ENCODE peak calls at places on chromosomes 2 and 18, in four cellular contexts. G is A549, O is GM12878, A is HepG2. B is an unnamed sample.

GRCh38 chr2:20682166-20682565 is 15.2 kb downstream of the GDF7 start:
- DNase-seq in O (no peak), A (peak), G (no peak), B (no peak)

GRCh38 chr2:118774458-118775133 is 72.9 kb downstream of the EN1 start:
- DNase-seq in A (no peak), O (no peak), G (peak), B (peak)

GRCh38 chr2:177329035-177329434 is 63.5 kb upstream of the AGPS start:
- DNase-seq in G (no peak), A (no peak), O (no peak), B (peak)

GRCh38 chr2:171319164-171319810 is 114.5 kb downstream of the METTL8 start:
- DNase-seq in O (peak), G (no peak), A (no peak), B (no peak)

GRCh38 chr2:60438136-60438535 is 115.3 kb downstream of the BCL11A start:
- DNase-seq in O (no peak), A (no peak), G (no peak), B (no peak)

GRCh38 chr2:232466221-232466620 is 10.3 kb downstream of the ALPI start:
- DNase-seq in A (no peak), O (no peak), G (no peak), B (no peak)

GRCh38 chr2:61710711-61711110 is 143.1 kb downstream of the FAM161A start:
- DNase-seq in A (peak), G (no peak), O (no peak), B (no peak)

GRCh38 chr2:46871976-46872381 is 43.6 kb downstream of the MCFD2 start:
- DNase-seq in A (no peak), O (no peak), G (no peak), B (no peak)

GRCh38 chr2:130814931-130815680 is 21.6 kb upstream of the ARHGEF4 start:
- DNase-seq in G (no peak), A (no peak), O (no peak), B (no peak)

GRCh38 chr2:136502660-136503059 is 262.7 kb upstream of the THSD7B start:
- DNase-seq in A (no peak), G (no peak), O (no peak), B (no peak)

GRCh38 chr2:160932960-160933359 is 227.3 kb upstream of the TANK start:
- DNase-seq in G (peak), O (no peak), A (peak), B (no peak)

GRCh38 chr2:29314816-29315571 is 199.8 kb downstream of the CLIP4 start:
- DNase-seq in G (no peak), A (no peak), O (peak), B (no peak)

GRCh38 chr2:136787970-136788369 is 22.6 kb downstream of the THSD7B start:
- DNase-seq in G (no peak), A (no peak), O (no peak), B (no peak)

GRCh38 chr18:3538954-3539617 is 89.1 kb downstream of the TGIF1 start:
- DNase-seq in A (no peak), G (no peak), O (no peak), B (no peak)

GRCh38 chr2:232483296-232483922 is 4.2 kb downstream of the ECEL1 start:
- DNase-seq in O (no peak), G (no peak), A (no peak), B (no peak)

GRCh38 chr2:226115832-226116200 is 683.8 kb downstream of the IRS1 start:
- DNase-seq in O (no peak), A (no peak), G (peak), B (no peak)

GRCh38 chr2:181790716-181791649 is 100.5 kb upstream of the ITPRID2 start:
- DNase-seq in A (peak), G (peak), O (peak), B (no peak)

GRCh38 chr2:234293973-234294372 is 202.9 kb downstream of the ARL4C start:
- DNase-seq in A (no peak), G (no peak), O (no peak), B (no peak)

GRCh38 chr18:8705941-8706544 is 687 bp downstream of the MTCL1 start:
- DNase-seq in O (no peak), A (no peak), G (no peak), B (no peak)

GRCh38 chr2:105396254-105397024 is 2.4 kb downstream of the FHL2 start:
- DNase-seq in G (peak), A (peak), O (no peak), B (peak)

GRCh38 chr2:205902041-205902898 is 183.7 kb downstream of the INO80D start:
- DNase-seq in A (peak), O (no peak), G (peak), B (peak)

GRCh38 chr2:237143676-237144440 is 58.2 kb downstream of the COPS8 start:
- DNase-seq in O (no peak), A (no peak), G (no peak), B (no peak)

GRCh38 chr18:27609221-27609620 is 424.1 kb upstream of the CHST9 start:
- DNase-seq in G (no peak), A (no peak), O (no peak), B (no peak)

GRCh38 chr2:143161982-143162837 is 33.0 kb downstream of the ARHGAP15 start:
- DNase-seq in A (peak), O (no peak), G (peak), B (peak)
- TF ChIP-seq BHLHE40 in A (no peak), O (no peak), G (no peak), B (no peak)

GRCh38 chr18:22391571-22392359 is 25.9 kb downstream of the CTAGE1 start:
- DNase-seq in A (no peak), G (peak), O (no peak), B (no peak)
- TF ChIP-seq POLR2A in A (no peak), G (no peak), O (no peak), B (no peak)

GRCh38 chr18:48539406-48540328 is 836 bp downstream of the CTIF start:
- DNase-seq in O (no peak), G (peak), A (no peak), B (peak)
- TF ChIP-seq HDAC2 in O (no peak), G (no peak), A (no peak), B (no peak)

GRCh38 chr18:69109686-69110085 is 291.0 kb upstream of the DOK6 start:
- DNase-seq in O (no peak), A (no peak), G (no peak), B (no peak)
- TF ChIP-seq BHLHE40 in O (no peak), A (no peak), G (no peak), B (no peak)

GRCh38 chr2:67259581-67260347 is 137.4 kb upstream of the ETAA1 start:
- DNase-seq in G (peak), A (no peak), O (no peak), B (no peak)
- TF ChIP-seq POLR2A in G (no peak), A (no peak), O (no peak), B (no peak)

GRCh38 chr2:201467666-201468065 is 16.1 kb downstream of the STRADB start:
- DNase-seq in O (no peak), G (no peak), A (no peak), B (no peak)

GRCh38 chr2:201466050-201466660 is 14.6 kb downstream of the STRADB start:
- DNase-seq in G (no peak), O (no peak), A (no peak), B (no peak)

GRCh38 chr2:201460532-201460931 is 9.0 kb downstream of the STRADB start:
- DNase-seq in G (no peak), O (no peak), A (no peak), B (no peak)

GRCh38 chr2:201464547-201464946 is 13.0 kb downstream of the STRADB start:
- DNase-seq in O (no peak), A (no peak), G (no peak), B (no peak)

GRCh38 chr2:201465524-201465971 is 14.0 kb downstream of the STRADB start:
- DNase-seq in G (no peak), O (no peak), A (no peak), B (no peak)
- TF ChIP-seq HDAC2 in G (no peak), O (no peak), A (no peak), B (no peak)

DNA sequence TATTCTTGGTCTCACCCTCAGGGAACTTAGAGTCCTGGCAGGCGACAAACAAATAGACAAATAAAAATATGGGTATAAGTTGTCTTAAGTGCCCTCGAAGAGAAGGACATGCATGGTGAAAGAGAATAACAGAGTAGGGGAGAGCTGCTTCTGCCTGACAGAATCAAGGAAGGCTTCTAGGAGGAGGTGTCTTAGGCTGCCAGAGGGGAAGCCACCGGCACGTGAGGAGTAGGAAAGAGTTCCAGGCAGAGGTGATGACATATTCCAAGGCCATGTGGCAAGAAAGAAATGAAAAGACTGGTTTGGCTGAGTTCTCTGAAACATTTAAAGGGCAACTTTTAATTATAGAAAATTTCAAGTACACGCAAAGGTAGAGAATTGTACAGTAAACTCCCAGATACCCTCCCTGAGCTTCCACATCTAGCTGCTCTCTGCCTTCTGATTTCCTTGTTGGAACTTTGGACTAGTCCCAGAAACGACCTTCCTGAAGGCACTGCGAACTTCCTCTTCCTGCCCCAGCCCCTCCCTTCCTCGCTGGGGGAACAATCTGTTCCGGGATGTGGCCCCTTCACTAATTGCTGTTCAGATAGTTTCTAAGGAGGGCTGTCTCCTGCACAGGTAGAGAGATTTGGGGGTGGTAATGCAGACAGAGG is 91.7 kb downstream of the DYSF start:
- DNase-seq in G (no peak), A (no peak), O (no peak), B (no peak)
- TF ChIP-seq BHLHE40 in G (no peak), A (peak), O (no peak), B (peak)

DNA sequence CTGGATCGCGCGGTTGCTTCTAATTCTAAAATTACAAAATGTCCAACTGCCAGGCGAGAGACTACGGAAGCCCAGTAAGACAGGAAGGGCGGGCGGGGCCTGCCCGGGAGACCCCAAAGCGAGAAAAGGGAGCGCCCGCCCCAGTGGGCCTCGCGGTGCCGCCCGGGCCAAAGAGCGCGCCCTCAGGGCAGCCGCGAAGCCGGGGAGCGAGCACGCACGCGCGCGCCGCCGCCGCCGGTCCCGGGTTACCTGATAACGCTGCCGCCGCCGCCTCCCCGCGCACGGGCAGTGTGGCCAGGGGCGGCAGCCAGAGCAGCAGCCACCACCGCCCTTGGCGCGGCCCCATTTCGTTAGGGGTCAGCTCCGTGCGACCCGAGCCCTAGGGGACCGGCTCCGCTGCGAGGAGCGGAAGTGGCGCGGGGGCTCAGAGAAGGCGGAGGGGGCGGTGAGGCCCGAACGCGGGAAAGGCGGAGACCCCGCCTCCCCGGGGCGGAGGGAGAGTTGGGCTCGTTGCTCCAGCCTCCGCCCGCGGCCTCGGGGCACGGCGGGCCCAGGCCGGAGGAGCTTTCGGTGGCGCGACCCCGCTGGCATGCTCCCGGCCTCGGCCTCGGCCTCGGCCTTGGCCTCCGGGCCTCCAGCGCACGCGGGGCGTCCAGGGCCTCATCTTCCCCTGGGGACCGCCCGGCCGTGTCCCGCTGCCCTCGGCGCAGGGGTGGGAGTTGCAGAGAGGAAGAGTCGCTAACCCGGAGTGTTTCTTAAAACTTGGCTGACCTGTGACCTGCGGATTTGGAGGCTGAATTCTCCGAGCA is at the start of gene NEMP2:
- DNase-seq in G (peak), A (peak), O (no peak), B (peak)
- TF ChIP-seq POLR2A in G (peak), A (peak), O (peak), B (peak)

GRCh38 chr2:656676-657075 is 20.5 kb downstream of the TMEM18 start:
- DNase-seq in A (no peak), G (no peak), O (no peak), B (no peak)

GRCh38 chr2:654896-655295 is 22.3 kb downstream of the TMEM18 start:
- DNase-seq in G (no peak), A (no peak), O (no peak), B (no peak)

GRCh38 chr2:653645-654425 is 23.4 kb downstream of the TMEM18 start:
- DNase-seq in G (no peak), A (no peak), O (no peak), B (no peak)

GRCh38 chr2:657766-658165 is 19.4 kb downstream of the TMEM18 start:
- DNase-seq in A (peak), O (no peak), G (no peak), B (no peak)

GRCh38 chr2:655626-656025 is 21.6 kb downstream of the TMEM18 start:
- DNase-seq in G (no peak), A (no peak), O (no peak), B (no peak)
- TF ChIP-seq HDAC2 in G (no peak), A (no peak), O (no peak), B (no peak)

DNA sequence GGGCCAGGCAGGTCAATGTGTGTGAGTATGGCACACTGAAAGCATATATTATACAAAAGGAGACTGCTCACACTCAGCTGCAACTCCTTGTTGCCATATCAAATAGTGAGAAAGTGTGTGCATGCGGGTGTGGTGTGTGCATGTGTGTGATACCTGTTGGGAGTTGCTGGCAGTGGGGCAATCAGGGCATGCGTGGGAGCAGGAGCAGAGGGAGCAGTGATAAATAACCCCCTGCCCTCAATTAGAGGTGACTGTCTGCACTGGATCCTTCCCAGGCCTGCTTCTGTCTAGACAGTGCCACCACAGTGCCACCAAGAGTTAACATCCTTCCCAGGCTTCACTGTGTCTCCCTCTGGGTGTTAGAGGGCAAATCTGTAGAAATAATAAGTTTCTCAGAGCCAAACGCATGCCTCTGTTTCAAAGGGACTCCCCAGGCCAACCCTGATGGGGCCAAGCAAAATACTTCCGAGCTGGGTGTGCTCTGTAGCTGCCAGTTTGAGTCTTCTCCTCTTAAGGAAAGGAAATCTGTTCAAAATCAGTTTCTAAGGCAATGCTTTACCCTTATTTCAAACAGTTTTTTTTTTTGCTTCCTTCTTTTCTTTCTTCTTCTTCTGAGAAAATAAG is 45.5 kb downstream of the RDH14 start:
- DNase-seq in A (no peak), O (no peak), G (no peak), B (no peak)
- TF ChIP-seq BHLHE40 in A (no peak), O (no peak), G (no peak), B (no peak)